ENCODE peak calls at places on chromosomes 1 and 21, in five cellular contexts. B is COR-L47, J is IMR-90, G is activated T-cell treated with anti-CD3 and anti-CD28 coated beads for 24 hours, Q is Calu3. W is an unnamed sample.

GRCh38 chr1:200767326-200767725 is 28.6 kb downstream of the CAMSAP2 start:
- DNase-seq in G (no peak), Q (no peak), J (peak), B (no peak), W (no peak)

GRCh38 chr1:27590917-27591508 is 12.9 kb downstream of the AHDC1 start:
- DNase-seq in B (no peak), J (no peak), G (no peak), Q (no peak), W (no peak)

GRCh38 chr1:8970870-8971337 is 25.2 kb downstream of the CA6 start:
- DNase-seq in J (no peak), Q (no peak), B (no peak), G (no peak), W (peak)

GRCh38 chr1:17542696-17543095 is 3.2 kb downstream of the ARHGEF10L start:
- DNase-seq in J (no peak), B (no peak), G (no peak), Q (no peak), W (no peak)

GRCh38 chr1:224859651-224860050 is 69.8 kb upstream of the DNAH14 start:
- DNase-seq in Q (no peak), J (no peak), B (no peak), G (no peak), W (no peak)

GRCh38 chr21:35349378-35350080 is 300.4 kb upstream of the RUNX1 start:
- DNase-seq in J (peak), Q (no peak), B (no peak), G (no peak), W (no peak)

GRCh38 chr1:21814241-21814918 is 2.3 kb downstream of the LDLRAD2 start:
- DNase-seq in J (no peak), B (no peak), Q (no peak), G (peak), W (peak)

GRCh38 chr1:228082975-228083870 is 715 bp downstream of the ARF1 start:
- DNase-seq in J (peak), B (peak), G (no peak), Q (peak), W (no peak)

GRCh38 chr1:71294178-71294577 is 213.3 kb upstream of the ZRANB2 start:
- DNase-seq in Q (no peak), G (no peak), J (peak), B (no peak), W (no peak)

GRCh38 chr1:213474054-213474453 is 423.0 kb downstream of the RPS6KC1 start:
- DNase-seq in G (no peak), B (peak), Q (no peak), J (no peak), W (no peak)

GRCh38 chr1:222552882-222553281 is 5.0 kb upstream of the HHIPL2 start:
- DNase-seq in Q (no peak), G (no peak), B (no peak), J (no peak), W (no peak)